ENCODE peak calls at places on chromosomes 4 and X, in six cellular contexts. One of them, this sample, is unnamed.

GRCh38 chrX:74420194-74421035 is 878 bp upstream of the SLC16A2 start:
- DNase-seq in stomach: peak
- DNase-seq in SK-N-SH: peak
- DNase-seq in fibroblast of the aortic adventitia: peak
- DNase-seq in CD4-positive, alpha-beta T cell: peak
- DNase-seq in endothelial cell: peak
- DNase-seq in this sample: no peak

GRCh38 chr4:157994863-157995262 is 178.0 kb downstream of the GASK1B start:
- DNase-seq in stomach: no peak
- DNase-seq in fibroblast of the aortic adventitia: no peak
- DNase-seq in SK-N-SH: no peak
- DNase-seq in CD4-positive, alpha-beta T cell: no peak
- DNase-seq in endothelial cell: no peak
- DNase-seq in this sample: no peak

GRCh38 chrX:139930923-139931645 is 1.8 kb downstream of the ATP11C start:
- DNase-seq in stomach: no peak
- DNase-seq in endothelial cell: peak
- DNase-seq in fibroblast of the aortic adventitia: peak
- DNase-seq in SK-N-SH: peak
- DNase-seq in CD4-positive, alpha-beta T cell: no peak
- DNase-seq in this sample: no peak

GRCh38 chr4:153409924-153410501 is 56.1 kb upstream of the TMEM131L start:
- DNase-seq in CD4-positive, alpha-beta T cell: no peak
- DNase-seq in stomach: no peak
- DNase-seq in fibroblast of the aortic adventitia: peak
- DNase-seq in endothelial cell: no peak
- DNase-seq in SK-N-SH: no peak
- DNase-seq in this sample: no peak

GRCh38 chrX:20514358-20514757 is 247.6 kb upstream of the RPS6KA3 start:
- DNase-seq in SK-N-SH: no peak
- DNase-seq in CD4-positive, alpha-beta T cell: no peak
- DNase-seq in stomach: no peak
- DNase-seq in fibroblast of the aortic adventitia: peak
- DNase-seq in endothelial cell: no peak
- DNase-seq in this sample: no peak

GRCh38 chr4:2387205-2387604 is 31.2 kb downstream of the ZFYVE28 start:
- DNase-seq in SK-N-SH: no peak
- DNase-seq in stomach: no peak
- DNase-seq in endothelial cell: no peak
- DNase-seq in fibroblast of the aortic adventitia: no peak
- DNase-seq in CD4-positive, alpha-beta T cell: no peak
- DNase-seq in this sample: no peak

GRCh38 chrX:151750511-151750910 is 16.0 kb downstream of the CNGA2 start:
- DNase-seq in CD4-positive, alpha-beta T cell: no peak
- DNase-seq in endothelial cell: no peak
- DNase-seq in fibroblast of the aortic adventitia: no peak
- DNase-seq in SK-N-SH: no peak
- DNase-seq in stomach: no peak
- DNase-seq in this sample: no peak

GRCh38 chr4:153651961-153652784 is 31.9 kb upstream of the TLR2 start:
- DNase-seq in CD4-positive, alpha-beta T cell: no peak
- DNase-seq in endothelial cell: no peak
- DNase-seq in fibroblast of the aortic adventitia: no peak
- DNase-seq in SK-N-SH: no peak
- DNase-seq in stomach: no peak
- DNase-seq in this sample: no peak

GRCh38 chrX:25344191-25344936 is 328.6 kb upstream of the ARX start:
- DNase-seq in CD4-positive, alpha-beta T cell: no peak
- DNase-seq in endothelial cell: no peak
- DNase-seq in stomach: no peak
- DNase-seq in fibroblast of the aortic adventitia: no peak
- DNase-seq in SK-N-SH: no peak
- DNase-seq in this sample: no peak

GRCh38 chr4:94826206-94826605 is 68.5 kb downstream of the BMPR1B start:
- DNase-seq in SK-N-SH: no peak
- DNase-seq in stomach: no peak
- DNase-seq in CD4-positive, alpha-beta T cell: no peak
- DNase-seq in endothelial cell: peak
- DNase-seq in fibroblast of the aortic adventitia: no peak
- DNase-seq in this sample: no peak

GRCh38 chr4:173536808-173537429 is 6.9 kb upstream of the HAND2 start:
- DNase-seq in stomach: no peak
- DNase-seq in fibroblast of the aortic adventitia: peak
- DNase-seq in CD4-positive, alpha-beta T cell: no peak
- DNase-seq in SK-N-SH: peak
- DNase-seq in endothelial cell: peak
- DNase-seq in this sample: no peak

GRCh38 chr4:151031831-151032605 is 16.9 kb upstream of the LRBA start:
- DNase-seq in CD4-positive, alpha-beta T cell: no peak
- DNase-seq in fibroblast of the aortic adventitia: peak
- DNase-seq in SK-N-SH: peak
- DNase-seq in endothelial cell: no peak
- DNase-seq in stomach: no peak
- DNase-seq in this sample: no peak

DNA sequence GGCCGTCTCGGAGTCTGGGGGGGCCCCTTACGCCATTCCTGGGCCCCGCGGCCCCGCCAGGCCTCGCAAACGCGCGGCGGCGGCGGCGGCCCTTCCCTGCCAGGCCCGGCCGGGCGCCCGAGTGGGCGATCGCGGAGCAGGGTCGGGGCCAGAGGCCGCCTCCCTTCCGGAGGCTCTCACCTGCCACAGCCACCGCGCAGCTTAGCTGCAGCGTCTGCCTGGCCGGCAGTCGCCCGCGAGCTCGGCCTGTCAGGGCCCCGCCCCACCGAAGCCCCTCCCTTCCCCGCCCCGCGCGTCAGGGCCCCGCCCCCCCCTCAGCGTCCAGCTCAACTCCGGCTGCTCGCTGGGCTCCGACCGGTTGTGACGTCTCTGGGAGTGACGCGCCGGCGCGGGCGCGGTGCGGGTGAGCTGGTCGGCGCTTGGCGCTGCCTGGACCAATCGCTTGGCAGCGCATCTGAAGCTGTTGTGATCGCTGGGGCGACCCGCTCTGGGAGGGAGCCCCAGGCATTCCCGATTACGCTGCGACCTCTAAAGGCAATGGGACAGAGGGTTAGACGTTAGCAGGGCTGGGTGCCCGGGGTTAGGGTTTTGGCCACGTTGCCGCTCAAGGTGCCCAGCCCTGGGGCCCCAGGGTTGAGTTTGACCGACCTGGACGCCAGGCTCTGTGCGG is at the start of gene SLC10A3:
- DNase-seq in fibroblast of the aortic adventitia: peak
- DNase-seq in endothelial cell: peak
- DNase-seq in CD4-positive, alpha-beta T cell: peak
- DNase-seq in SK-N-SH: peak
- DNase-seq in stomach: peak
- DNase-seq in this sample: peak
- TF ChIP-seq CTCF in fibroblast of the aortic adventitia: no peak
- TF ChIP-seq CTCF in endothelial cell: no peak
- TF ChIP-seq CTCF in CD4-positive, alpha-beta T cell: no peak
- TF ChIP-seq CTCF in SK-N-SH: peak
- TF ChIP-seq CTCF in stomach: no peak
- TF ChIP-seq CTCF in this sample: no peak

GRCh38 chr4:5409237-5409636 is 299.1 kb downstream of the EVC2 start:
- DNase-seq in CD4-positive, alpha-beta T cell: no peak
- DNase-seq in endothelial cell: no peak
- DNase-seq in SK-N-SH: no peak
- DNase-seq in stomach: no peak
- DNase-seq in fibroblast of the aortic adventitia: no peak
- DNase-seq in this sample: no peak

GRCh38 chr4:5399790-5400421 is 308.5 kb downstream of the EVC2 start:
- DNase-seq in CD4-positive, alpha-beta T cell: no peak
- DNase-seq in fibroblast of the aortic adventitia: peak
- DNase-seq in endothelial cell: peak
- DNase-seq in stomach: no peak
- DNase-seq in SK-N-SH: peak
- DNase-seq in this sample: no peak

DNA sequence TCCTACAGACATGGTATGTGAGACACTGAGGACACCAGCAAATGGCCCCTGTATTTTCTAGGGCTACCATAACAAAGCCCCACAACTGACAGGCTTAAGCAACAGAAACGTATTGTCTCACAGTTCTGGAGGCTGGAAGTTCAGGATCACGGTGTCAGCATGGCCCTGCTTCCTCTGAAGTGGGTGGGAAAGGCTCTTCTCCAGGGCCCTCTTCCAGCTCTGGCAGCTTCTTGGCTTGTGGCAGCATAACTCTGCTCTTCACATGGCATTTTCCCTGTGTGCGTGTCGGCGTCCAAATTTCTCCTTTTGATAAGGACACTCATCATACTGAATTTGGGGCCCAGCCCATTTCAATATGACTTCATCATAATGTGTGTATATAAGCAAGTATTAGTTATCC is 304.3 kb downstream of the EVC2 start:
- DNase-seq in endothelial cell: no peak
- DNase-seq in stomach: no peak
- DNase-seq in CD4-positive, alpha-beta T cell: no peak
- DNase-seq in fibroblast of the aortic adventitia: no peak
- DNase-seq in SK-N-SH: no peak
- DNase-seq in this sample: no peak
- TF ChIP-seq CTCF in endothelial cell: no peak
- TF ChIP-seq CTCF in stomach: no peak
- TF ChIP-seq CTCF in CD4-positive, alpha-beta T cell: no peak
- TF ChIP-seq CTCF in fibroblast of the aortic adventitia: no peak
- TF ChIP-seq CTCF in SK-N-SH: no peak
- TF ChIP-seq CTCF in this sample: no peak

GRCh38 chrX:105700316-105700715 is 122.0 kb upstream of the NRK start:
- DNase-seq in stomach: no peak
- DNase-seq in fibroblast of the aortic adventitia: no peak
- DNase-seq in CD4-positive, alpha-beta T cell: no peak
- DNase-seq in endothelial cell: no peak
- DNase-seq in SK-N-SH: no peak
- DNase-seq in this sample: no peak

GRCh38 chrX:105695451-105695850 is 126.9 kb upstream of the NRK start:
- DNase-seq in endothelial cell: no peak
- DNase-seq in CD4-positive, alpha-beta T cell: no peak
- DNase-seq in SK-N-SH: no peak
- DNase-seq in fibroblast of the aortic adventitia: peak
- DNase-seq in stomach: no peak
- DNase-seq in this sample: no peak

GRCh38 chrX:105694839-105695238 is 127.5 kb upstream of the NRK start:
- DNase-seq in CD4-positive, alpha-beta T cell: no peak
- DNase-seq in stomach: no peak
- DNase-seq in SK-N-SH: no peak
- DNase-seq in endothelial cell: no peak
- DNase-seq in fibroblast of the aortic adventitia: no peak
- DNase-seq in this sample: no peak

GRCh38 chrX:105698386-105698785 is 124.0 kb upstream of the NRK start:
- DNase-seq in stomach: no peak
- DNase-seq in CD4-positive, alpha-beta T cell: no peak
- DNase-seq in SK-N-SH: no peak
- DNase-seq in endothelial cell: no peak
- DNase-seq in fibroblast of the aortic adventitia: no peak
- DNase-seq in this sample: no peak

GRCh38 chrX:105696870-105697269 is 125.5 kb upstream of the NRK start:
- DNase-seq in stomach: no peak
- DNase-seq in CD4-positive, alpha-beta T cell: no peak
- DNase-seq in fibroblast of the aortic adventitia: no peak
- DNase-seq in SK-N-SH: no peak
- DNase-seq in endothelial cell: no peak
- DNase-seq in this sample: no peak
- TF ChIP-seq CTCF in stomach: no peak
- TF ChIP-seq CTCF in CD4-positive, alpha-beta T cell: no peak
- TF ChIP-seq CTCF in fibroblast of the aortic adventitia: no peak
- TF ChIP-seq CTCF in SK-N-SH: no peak
- TF ChIP-seq CTCF in endothelial cell: no peak
- TF ChIP-seq CTCF in this sample: no peak

DNA sequence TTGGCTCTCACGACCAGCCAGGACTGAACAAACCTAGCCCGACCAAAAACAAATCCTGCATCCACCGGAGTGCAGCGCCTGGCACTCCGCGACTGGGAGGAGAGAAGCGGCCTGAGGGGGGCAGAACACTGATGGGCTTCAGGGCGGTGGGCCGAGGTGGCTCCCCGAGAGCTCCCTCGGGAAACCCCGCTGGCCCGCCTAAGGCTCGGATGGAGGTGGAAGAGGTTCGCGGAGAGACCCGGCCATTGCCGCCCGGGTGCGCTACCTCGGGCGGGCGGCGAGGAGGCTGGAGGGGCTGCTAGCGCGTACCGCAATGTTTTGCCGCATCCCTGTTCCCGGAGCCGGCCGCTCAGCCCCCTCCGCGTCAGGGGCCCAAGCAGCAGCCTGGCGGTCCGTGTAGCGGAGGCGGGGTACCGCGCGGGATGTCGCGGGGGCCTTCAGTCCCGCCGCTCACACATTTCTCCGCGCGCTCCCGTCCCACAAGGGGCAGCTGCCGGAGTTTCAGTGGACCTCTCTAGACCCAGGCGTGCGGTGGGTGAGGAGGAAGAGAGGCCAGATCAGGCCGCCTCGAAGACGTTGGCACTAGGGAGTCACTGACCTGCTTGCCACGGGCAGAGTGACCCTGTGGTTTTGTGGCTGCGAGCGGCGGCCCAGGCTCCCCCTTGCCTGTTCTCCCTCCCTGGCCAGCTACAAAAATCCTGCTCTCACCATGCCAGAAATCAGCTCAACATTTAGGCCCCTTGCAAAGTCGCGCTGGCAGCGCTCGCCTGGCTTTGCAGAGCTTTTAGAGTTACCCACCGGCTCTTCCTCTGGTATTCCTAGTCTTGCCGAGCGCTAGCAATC is 2.1 kb downstream of the SLITRK4 start:
- DNase-seq in SK-N-SH: no peak
- DNase-seq in stomach: no peak
- DNase-seq in CD4-positive, alpha-beta T cell: no peak
- DNase-seq in endothelial cell: peak
- DNase-seq in fibroblast of the aortic adventitia: no peak
- DNase-seq in this sample: no peak
- TF ChIP-seq CTCF in SK-N-SH: no peak
- TF ChIP-seq CTCF in stomach: no peak
- TF ChIP-seq CTCF in CD4-positive, alpha-beta T cell: no peak
- TF ChIP-seq CTCF in endothelial cell: no peak
- TF ChIP-seq CTCF in fibroblast of the aortic adventitia: no peak
- TF ChIP-seq CTCF in this sample: no peak

DNA sequence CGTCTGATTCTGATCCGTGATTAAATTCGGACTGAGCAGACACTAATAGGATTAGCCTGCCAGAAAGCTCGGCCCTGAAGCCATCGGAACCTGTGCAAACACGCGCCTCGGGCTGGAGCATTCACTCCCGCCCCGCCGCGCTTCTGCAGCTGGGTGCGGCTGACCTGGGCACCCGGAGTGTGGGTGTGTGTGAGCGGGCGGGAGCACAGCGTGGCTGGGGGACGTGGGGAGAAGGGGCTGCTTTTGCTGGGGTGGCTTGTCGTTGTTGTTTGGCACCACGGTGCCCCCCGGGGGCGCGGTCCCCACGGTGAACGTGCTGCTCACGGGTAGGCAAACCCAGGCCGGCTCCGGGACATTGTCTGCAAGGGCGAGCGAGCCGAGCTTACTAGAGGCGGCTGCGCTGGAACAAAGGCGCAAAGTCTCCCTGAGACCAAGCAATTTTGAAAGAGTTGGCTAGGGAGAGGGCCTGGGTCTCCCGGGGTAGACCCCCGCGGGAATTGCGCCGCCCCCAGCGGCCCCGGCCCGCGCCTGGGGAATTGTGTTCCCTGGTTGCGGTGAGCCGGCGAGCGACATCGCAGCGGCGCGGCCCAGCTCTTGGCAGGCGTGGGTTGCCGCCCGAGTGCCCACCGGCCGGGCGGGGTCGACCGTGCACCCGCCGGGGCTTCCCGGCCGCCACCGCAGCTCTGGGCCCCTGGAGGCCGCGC is 1.4 kb downstream of the MAMLD1 start:
- DNase-seq in fibroblast of the aortic adventitia: peak
- DNase-seq in stomach: no peak
- DNase-seq in CD4-positive, alpha-beta T cell: no peak
- DNase-seq in endothelial cell: peak
- DNase-seq in SK-N-SH: peak
- DNase-seq in this sample: no peak
- TF ChIP-seq CTCF in fibroblast of the aortic adventitia: no peak
- TF ChIP-seq CTCF in stomach: no peak
- TF ChIP-seq CTCF in CD4-positive, alpha-beta T cell: no peak
- TF ChIP-seq CTCF in endothelial cell: no peak
- TF ChIP-seq CTCF in SK-N-SH: no peak
- TF ChIP-seq CTCF in this sample: no peak

GRCh38 chr4:6109842-6110560 is 90.3 kb downstream of the JAKMIP1 start:
- DNase-seq in SK-N-SH: no peak
- DNase-seq in fibroblast of the aortic adventitia: no peak
- DNase-seq in endothelial cell: no peak
- DNase-seq in stomach: peak
- DNase-seq in CD4-positive, alpha-beta T cell: no peak
- DNase-seq in this sample: no peak
- TF ChIP-seq CTCF in SK-N-SH: no peak
- TF ChIP-seq CTCF in fibroblast of the aortic adventitia: no peak
- TF ChIP-seq CTCF in endothelial cell: peak
- TF ChIP-seq CTCF in stomach: peak
- TF ChIP-seq CTCF in CD4-positive, alpha-beta T cell: no peak
- TF ChIP-seq CTCF in this sample: peak

This sample was measured in esophagus squamous epithelium.